ENCODE peak calls at places on chromosomes 12 and 14, in seven cellular contexts. Q is activated CD8-positive, alpha-beta T cell treated with anti-CD3 and anti-CD28 coated beads for 36 hours; R is right cardiac atrium; X is psoas muscle; W is GM12878; K is T-cell; Z is gastrocnemius medialis. E is an unnamed sample.

GRCh38 chr14:73209943-73210342 is 27.4 kb upstream of the PAPLN start:
- ATAC-seq in Q (no peak), R (no peak), X (no peak), W (no peak), K (no peak), Z (no peak), E (no peak)

GRCh38 chr12:52361553-52361952 is 5.7 kb downstream of the KRT85 start:
- ATAC-seq in Q (no peak), R (no peak), X (no peak), W (no peak), K (no peak), Z (no peak), E (no peak)

GRCh38 chr14:85037411-85037810 is 492.5 kb upstream of the FLRT2 start:
- ATAC-seq in Q (no peak), R (no peak), X (no peak), W (no peak), K (no peak), Z (no peak), E (no peak)

GRCh38 chr14:22896351-22896750 is 13.3 kb downstream of the REM2 start:
- ATAC-seq in Q (no peak), R (no peak), X (no peak), W (no peak), K (no peak), Z (no peak), E (no peak)

GRCh38 chr14:22008766-22009165 is 335.1 kb upstream of the OR4E1 start:
- ATAC-seq in Q (no peak), R (no peak), X (no peak), W (no peak), K (no peak), Z (no peak), E (no peak)

GRCh38 chr12:56635539-56636117 is 5.5 kb upstream of the BAZ2A start:
- ATAC-seq in Q (peak), R (no peak), X (no peak), W (peak), K (no peak), Z (no peak), E (peak)

GRCh38 chr14:93012516-93013367 is 89.8 kb downstream of the CHGA start:
- ATAC-seq in Q (no peak), R (no peak), X (no peak), W (no peak), K (no peak), Z (no peak), E (no peak)

GRCh38 chr12:122421263-122421814 is 1.1 kb downstream of the CLIP1 start:
- ATAC-seq in Q (no peak), R (peak), X (peak), W (peak), K (peak), Z (peak), E (peak)

GRCh38 chr14:35661875-35662274 is 127.9 kb downstream of the INSM2 start:
- ATAC-seq in Q (no peak), R (no peak), X (no peak), W (no peak), K (no peak), Z (no peak), E (no peak)

GRCh38 chr12:104903648-104904423 is 54.3 kb downstream of the SLC41A2 start:
- ATAC-seq in Q (no peak), R (peak), X (no peak), W (no peak), K (no peak), Z (no peak), E (no peak)

GRCh38 chr14:22497671-22498093 is 91.3 kb downstream of the DAD1 start:
- ATAC-seq in Q (no peak), R (no peak), X (no peak), W (no peak), K (no peak), Z (no peak), E (no peak)

GRCh38 chr12:104801005-104801404 is 157.1 kb downstream of the SLC41A2 start:
- ATAC-seq in Q (no peak), R (no peak), X (no peak), W (no peak), K (no peak), Z (no peak), E (no peak)

GRCh38 chr12:130667421-130667960 is 48.6 kb downstream of the RIMBP2 start:
- ATAC-seq in Q (no peak), R (peak), X (no peak), W (no peak), K (no peak), Z (no peak), E (no peak)

GRCh38 chr14:101475468-101476257 is 85.6 kb upstream of the DIO3 start:
- ATAC-seq in Q (no peak), R (peak), X (peak), W (no peak), K (no peak), Z (peak), E (no peak)

E was measured in stimulated activated memory B cell treated with anti-CD40 and anti-IgM and Interleukin-4, amounts not matched to agents 10 μg/mL and 1 μg/mL and 100 μg/mL, for 72 hours.